ENCODE peak calls at places on chromosomes 7 and 10, in six cellular contexts. One of them, this sample, is unnamed.

GRCh38 chr7:9091282-9091681 is 657.9 kb downstream of the NXPH1 start:
- DNase-seq in HS-5: no peak
- DNase-seq in BE2C: no peak
- DNase-seq in Peyer's patch: no peak
- DNase-seq in NCI-H82: no peak
- DNase-seq in DMS153: no peak
- DNase-seq in this sample: no peak

GRCh38 chr10:34479520-34480179 is 335.4 kb downstream of the PARD3 start:
- DNase-seq in HS-5: no peak
- DNase-seq in BE2C: no peak
- DNase-seq in Peyer's patch: no peak
- DNase-seq in NCI-H82: no peak
- DNase-seq in DMS153: no peak
- DNase-seq in this sample: peak; percentile 42

GRCh38 chr7:33874943-33875342 is 30.4 kb upstream of the BMPER start:
- DNase-seq in HS-5: peak; percentile 84
- DNase-seq in BE2C: no peak
- DNase-seq in Peyer's patch: no peak
- DNase-seq in NCI-H82: no peak
- DNase-seq in DMS153: no peak
- DNase-seq in this sample: no peak

GRCh38 chr7:157430721-157431120 is 93.9 kb downstream of the DNAJB6 start:
- DNase-seq in HS-5: no peak
- DNase-seq in BE2C: no peak
- DNase-seq in Peyer's patch: no peak
- DNase-seq in NCI-H82: no peak
- DNase-seq in DMS153: no peak
- DNase-seq in this sample: no peak

GRCh38 chr7:76165106-76165972 is 36.4 kb upstream of the SRRM3 start:
- DNase-seq in HS-5: no peak
- DNase-seq in BE2C: no peak
- DNase-seq in Peyer's patch: no peak
- DNase-seq in NCI-H82: no peak
- DNase-seq in DMS153: no peak
- DNase-seq in this sample: no peak

GRCh38 chr7:32501522-32501921 is 6.2 kb downstream of the AVL9 start:
- DNase-seq in HS-5: peak; percentile 71
- DNase-seq in BE2C: no peak
- DNase-seq in Peyer's patch: no peak
- DNase-seq in NCI-H82: no peak
- DNase-seq in DMS153: no peak
- DNase-seq in this sample: no peak

GRCh38 chr10:33252794-33253203 is 81.7 kb downstream of the NRP1 start:
- DNase-seq in HS-5: peak; percentile 47
- DNase-seq in BE2C: no peak
- DNase-seq in Peyer's patch: no peak
- DNase-seq in NCI-H82: no peak
- DNase-seq in DMS153: no peak
- DNase-seq in this sample: no peak

GRCh38 chr10:13657184-13657680 is 70.5 kb downstream of the PRPF18 start:
- DNase-seq in HS-5: no peak
- DNase-seq in BE2C: no peak
- DNase-seq in Peyer's patch: no peak
- DNase-seq in NCI-H82: no peak
- DNase-seq in DMS153: no peak
- DNase-seq in this sample: no peak

GRCh38 chr10:72298774-72299519 is 25.2 kb downstream of the DDIT4 start:
- DNase-seq in HS-5: no peak
- DNase-seq in BE2C: no peak
- DNase-seq in Peyer's patch: no peak
- DNase-seq in NCI-H82: no peak
- DNase-seq in DMS153: no peak
- DNase-seq in this sample: no peak

GRCh38 chr7:30240401-30240800 is 44.0 kb upstream of the ZNRF2 start:
- DNase-seq in HS-5: no peak
- DNase-seq in BE2C: no peak
- DNase-seq in Peyer's patch: no peak
- DNase-seq in NCI-H82: no peak
- DNase-seq in DMS153: no peak
- DNase-seq in this sample: no peak

GRCh38 chr7:121167971-121168370 is 160.8 kb upstream of the WNT16 start:
- DNase-seq in HS-5: no peak
- DNase-seq in BE2C: no peak
- DNase-seq in Peyer's patch: no peak
- DNase-seq in NCI-H82: no peak
- DNase-seq in DMS153: no peak
- DNase-seq in this sample: no peak

GRCh38 chr10:66025186-66025585 is 900.6 kb upstream of the LRRTM3 start:
- DNase-seq in HS-5: no peak
- DNase-seq in BE2C: no peak
- DNase-seq in Peyer's patch: no peak
- DNase-seq in NCI-H82: no peak
- DNase-seq in DMS153: no peak
- DNase-seq in this sample: no peak